ENCODE peak calls at places on chromosomes 7 and 10, in eight cellular contexts. J is SJSA1; S is gastrocnemius medialis; V is Peyer's patch; Q is aorta; M is CD4-positive, alpha-beta T cell; X is A549; I is OCI-LY7. P is an unnamed sample. For H3K9me3, the result is how much of the 10 kb centered on the place peaks cover.

GRCh38 chr10:107971973-107972372 is 807.5 kb upstream of the SORCS1 start:
- DNase-seq in S (no peak), I (no peak), M (no peak), X (peak), Q (no peak), V (no peak), J (no peak), P (no peak)

GRCh38 chr10:1395025-1395981 is 339.1 kb downstream of the WDR37 start:
- DNase-seq in J (peak), V (no peak), Q (no peak), M (no peak), S (no peak), X (no peak), I (no peak), P (no peak)

GRCh38 chr7:101009629-101010028 is 10.3 kb upstream of the MUC17 start:
- DNase-seq in X (no peak), S (no peak), M (no peak), J (no peak), Q (no peak), I (no peak), V (no peak), P (no peak)

GRCh38 chr7:24701899-24702235 is 55.4 kb downstream of the GSDME start:
- DNase-seq in S (no peak), I (no peak), M (no peak), V (no peak), J (no peak), X (no peak), Q (no peak), P (no peak)

GRCh38 chr7:2711895-2712675 is 24.1 kb downstream of the AMZ1 start:
- DNase-seq in S (no peak), M (no peak), V (no peak), X (no peak), J (no peak), I (no peak), Q (no peak), P (no peak)

GRCh38 chr10:17214486-17214885 is 13.0 kb upstream of the TRDMT1 start:
- DNase-seq in J (no peak), Q (no peak), I (no peak), M (no peak), V (no peak), X (no peak), S (no peak), P (no peak)

GRCh38 chr7:114825423-114825951 is 96.4 kb upstream of the MDFIC start:
- DNase-seq in J (no peak), S (no peak), Q (no peak), I (no peak), V (no peak), X (peak), M (no peak), P (no peak)

GRCh38 chr10:103069453-103070331 is 123.4 kb downstream of the NT5C2 start:
- DNase-seq in I (peak), S (peak), J (peak), X (peak), Q (peak), M (peak), V (peak), P (peak)

GRCh38 chr7:926061-927030 is 28.1 kb downstream of the ADAP1 start:
- DNase-seq in I (no peak), J (peak), X (no peak), M (peak), S (peak), Q (peak), V (no peak), P (no peak)

GRCh38 chr7:94434031-94434430 is 39.3 kb downstream of the COL1A2 start:
- DNase-seq in J (no peak), S (no peak), I (no peak), M (no peak), X (no peak), Q (no peak), V (no peak), P (no peak)

GRCh38 chr7:105677395-105677701 is 96.1 kb upstream of the EFCAB10 start:
- DNase-seq in I (no peak), J (no peak), V (no peak), Q (no peak), M (no peak), S (no peak), X (no peak), P (no peak)

GRCh38 chr7:117871778-117872538 is 1.3 kb downstream of the CTTNBP2 start:
- DNase-seq in M (no peak), Q (peak), I (no peak), X (no peak), S (no peak), V (no peak), J (no peak), P (no peak)

GRCh38 chr7:4272141-4272540 is 410.0 kb upstream of the FOXK1 start:
- DNase-seq in M (no peak), I (no peak), J (no peak), Q (no peak), S (no peak), X (no peak), V (no peak), P (no peak)

GRCh38 chr7:139451638-139452037 is 31.8 kb downstream of the KLRG2 start:
- DNase-seq in V (no peak), S (no peak), X (no peak), M (no peak), I (no peak), Q (peak), J (no peak), P (no peak)

GRCh38 chr7:67947191-67947590 is 950.6 kb downstream of the TYW1 start:
- DNase-seq in M (no peak), S (no peak), X (no peak), I (no peak), V (no peak), Q (no peak), J (no peak), P (no peak)

DNA sequence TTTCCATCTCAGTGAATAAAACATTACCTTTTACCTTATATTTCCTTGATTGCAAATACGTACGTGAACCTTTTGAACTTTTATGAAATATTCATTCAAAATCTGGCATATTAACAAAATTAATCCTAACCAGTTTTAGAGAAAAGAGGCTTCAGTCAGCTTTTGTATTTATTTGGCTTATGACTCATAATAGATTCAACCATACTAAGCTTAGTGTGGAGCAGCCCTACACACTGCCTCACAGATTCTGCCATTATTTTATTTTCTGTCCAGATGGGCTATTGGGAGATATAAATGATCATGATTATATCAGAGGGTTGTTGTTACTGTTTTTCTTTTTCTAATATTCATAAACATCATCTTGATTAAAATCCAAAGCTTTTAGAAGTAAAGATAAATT is 325.5 kb downstream of the GPR37 start:
- DNase-seq in J (no peak), M (no peak), Q (no peak), X (no peak), V (no peak), I (no peak), S (no peak), P (no peak)
- H3K27ac ChIP-seq in J (no peak), M (no peak), Q (no peak), X (no peak), V (no peak), I (no peak), S (no peak), P (no peak)

DNA sequence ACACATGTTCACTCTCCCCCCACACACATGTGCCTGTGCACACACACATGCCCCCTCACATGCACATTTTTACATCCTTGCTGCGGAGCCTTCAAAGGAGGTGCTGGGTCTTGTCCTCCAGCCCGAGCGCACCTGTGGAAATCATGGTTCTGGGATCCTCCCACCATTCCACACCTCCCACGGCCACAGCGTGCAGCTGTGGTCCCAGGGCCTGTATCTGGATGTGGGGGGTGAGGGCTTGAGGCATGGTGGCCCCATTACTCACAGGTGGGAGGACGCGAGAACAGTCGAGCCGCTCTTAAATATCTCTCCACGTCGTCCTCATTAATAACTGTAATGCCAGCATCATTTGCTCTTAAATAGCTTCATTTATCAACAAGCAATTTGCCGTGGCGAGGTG is 87.2 kb downstream of the CDH23 start:
- DNase-seq in M (no peak), I (no peak), J (no peak), X (no peak), S (no peak), Q (no peak), V (no peak), P (no peak)
- H3K9me3 ChIP-seq in M (under half), I (under half), J (under half), X (under half), S (under half), Q (under half), V (under half), P (under half)

GRCh38 chr10:119630300-119630699 is 20.9 kb upstream of the BAG3 start:
- DNase-seq in M (no peak), Q (no peak), S (no peak), X (no peak), I (no peak), J (no peak), V (no peak), P (no peak)
- H3K27ac ChIP-seq in M (no peak), Q (no peak), S (no peak), X (no peak), I (no peak), J (no peak), V (no peak), P (no peak)

DNA sequence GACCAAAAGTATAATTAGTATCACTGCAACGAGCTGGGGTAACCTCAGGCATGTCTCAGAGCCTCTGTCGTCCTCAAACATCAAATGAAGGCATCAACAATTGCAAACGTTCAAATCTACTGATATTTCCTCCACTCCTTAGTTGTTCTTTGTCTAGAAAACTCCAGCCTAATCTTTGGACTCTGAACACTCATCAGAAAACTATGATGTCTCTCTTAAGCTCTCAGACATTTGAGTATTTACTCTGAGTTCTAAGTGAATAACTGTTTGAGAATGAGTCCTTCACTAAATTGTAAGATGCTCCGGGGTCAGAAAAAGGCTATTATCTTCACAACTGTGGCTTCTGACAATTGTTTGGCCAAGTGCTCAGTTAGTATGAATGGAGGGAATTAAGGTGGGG is 536.4 kb downstream of the NRG3 start:
- DNase-seq in S (no peak), Q (no peak), I (no peak), X (peak), V (no peak), J (no peak), M (no peak), P (no peak)
- H3K9me3 ChIP-seq in S (under half), Q (under half), I (under half), X (under half), V (under half), J (under half), M (under half), P (under half)